ENCODE peak calls at places on chromosomes 13 and 19, in four cellular contexts. C is HepG2, P is K562, X is H1. E is an unnamed sample.

GRCh38 chr19:49294401-49294800 is 30.6 kb downstream of the SLC6A16 start:
- DNase-seq in X (no peak), C (no peak), P (no peak), E (no peak)

GRCh38 chr19:28242317-28242927 is 970.5 kb downstream of the UQCRFS1 start:
- DNase-seq in X (peak; percentile 75), P (peak; percentile 61), C (no peak), E (peak; percentile 50)

GRCh38 chr13:49366841-49367240 is 77.0 kb downstream of the CAB39L start:
- DNase-seq in P (no peak), C (no peak), X (no peak), E (no peak)

GRCh38 chr13:65932587-65933239 is 1297.4 kb downstream of the PCDH9 start:
- DNase-seq in C (no peak), X (no peak), P (no peak), E (no peak)

GRCh38 chr19:38180071-38180470 is 44.0 kb downstream of the DPF1 start:
- DNase-seq in C (no peak), P (no peak), X (no peak), E (no peak)

GRCh38 chr13:101492251-101492910 is 39.9 kb downstream of the ITGBL1 start:
- DNase-seq in C (no peak), P (no peak), X (no peak), E (no peak)

GRCh38 chr19:48703316-48703715 is 7.5 kb downstream of the FUT2 start:
- DNase-seq in P (no peak), X (no peak), C (no peak), E (no peak)

GRCh38 chr13:52084971-52085370 is 43.9 kb downstream of the NEK5 start:
- DNase-seq in P (no peak), X (no peak), C (no peak), E (no peak)

GRCh38 chr19:18846862-18847515 is 15.2 kb downstream of the UPF1 start:
- DNase-seq in P (peak; percentile 65), X (peak; percentile 86), C (peak; percentile 54), E (peak; percentile 62)

GRCh38 chr13:75635621-75636338 is at the start of gene LMO7:
- DNase-seq in P (peak; percentile 15), C (peak; percentile 48), X (peak; percentile 84), E (peak; percentile 25)

GRCh38 chr19:47707135-47707925 is 5.9 kb upstream of the EHD2 start:
- DNase-seq in C (peak; percentile 71), P (peak; percentile 89), X (peak; percentile 94), E (peak; percentile 93)

GRCh38 chr19:41415154-41415571 is 12.0 kb downstream of the B3GNT8 start:
- DNase-seq in P (no peak), X (no peak), C (no peak), E (no peak)

GRCh38 chr19:2202366-2202765 is 33.8 kb downstream of the PLEKHJ1 start:
- DNase-seq in C (no peak), X (no peak), P (no peak), E (no peak)

GRCh38 chr13:110361365-110361911 is 54.4 kb downstream of the COL4A2 start:
- DNase-seq in X (no peak), C (no peak), P (no peak), E (no peak)

GRCh38 chr13:36207672-36208071 is 6.7 kb downstream of the SOHLH2 start:
- DNase-seq in X (no peak), C (no peak), P (peak; percentile 7), E (no peak)

GRCh38 chr13:51838235-51838846 is 6.6 kb downstream of the TMEM272 start:
- DNase-seq in X (no peak), C (no peak), P (no peak), E (no peak)

GRCh38 chr19:4456566-4456842 is 1.1 kb downstream of the UBXN6 start:
- DNase-seq in P (peak; percentile 54), C (no peak), X (no peak), E (no peak)

GRCh38 chr19:9075064-9075964 is 11.5 kb upstream of the OR1M1 start:
- DNase-seq in X (peak; percentile 57), P (peak; percentile 95), C (peak; percentile 65), E (peak; percentile 95)

GRCh38 chr19:46674416-46675178 is 13.6 kb upstream of the DACT3 start:
- DNase-seq in P (no peak), X (peak; percentile 84), C (no peak), E (no peak)

GRCh38 chr19:14519860-14520407 is 1.7 kb upstream of the DNAJB1 start:
- DNase-seq in C (peak; percentile 99), X (no peak), P (no peak), E (peak; percentile 89)

GRCh38 chr13:67619346-67619745 is 389.2 kb upstream of the PCDH9 start:
- DNase-seq in C (no peak), P (no peak), X (no peak), E (no peak)

GRCh38 chr13:98710521-98710920 is 42.0 kb downstream of the SLC15A1 start:
- DNase-seq in C (no peak), X (no peak), P (no peak), E (no peak)

GRCh38 chr13:84870190-84870589 is 929.0 kb downstream of the SLITRK6 start:
- DNase-seq in X (no peak), P (no peak), C (peak; percentile 2), E (peak; percentile 7)

GRCh38 chr13:84864341-84864740 is 934.9 kb downstream of the SLITRK6 start:
- DNase-seq in X (no peak), C (no peak), P (no peak), E (no peak)

GRCh38 chr13:84867246-84867645 is 932.0 kb downstream of the SLITRK6 start:
- DNase-seq in C (peak; percentile 1), P (no peak), X (no peak), E (no peak)
- TF ChIP-seq PHF8 in C (no peak), P (no peak), X (no peak), E (no peak)

DNA sequence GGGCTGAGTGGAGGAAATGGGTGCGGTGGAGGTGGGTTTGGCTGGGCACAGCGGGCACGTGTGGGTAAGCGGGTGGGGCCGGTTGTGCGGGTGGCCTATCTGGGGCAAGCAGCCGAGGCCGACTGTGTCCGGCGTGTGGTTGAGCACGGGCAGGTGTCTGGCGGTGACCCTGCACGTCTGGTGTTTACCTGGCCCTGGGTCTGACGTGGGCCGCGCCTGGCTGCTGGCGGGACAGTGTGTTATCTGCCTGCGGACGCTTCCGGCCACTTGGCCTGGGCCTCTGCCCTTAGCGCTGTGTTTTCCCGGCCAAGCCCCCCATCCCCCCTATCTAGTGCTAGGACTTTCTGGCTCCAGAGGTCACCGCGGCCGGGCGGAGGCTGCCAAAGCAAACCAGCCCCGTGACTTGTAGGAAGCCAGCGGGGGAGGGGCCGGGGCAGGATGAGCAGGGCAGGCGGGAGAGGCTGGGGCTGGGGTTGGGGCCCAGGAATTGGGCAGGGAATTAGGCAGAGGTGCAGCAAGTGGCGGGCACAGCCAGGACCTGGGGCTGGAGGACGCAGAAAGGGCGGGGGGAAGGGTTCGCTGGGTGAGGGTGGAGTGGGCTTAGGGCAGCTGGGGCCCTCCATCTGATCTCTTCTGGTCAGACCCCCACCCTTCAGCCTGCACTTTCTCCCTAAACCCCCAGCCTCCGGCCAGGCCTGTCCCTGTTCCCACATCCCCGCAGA is 534 bp upstream of the HPN start:
- DNase-seq in X (peak; percentile 86), C (peak; percentile 96), P (peak; percentile 94), E (no peak)
- TF ChIP-seq PHF8 in X (no peak), C (peak; percentile 63), P (no peak), E (no peak)

DNA sequence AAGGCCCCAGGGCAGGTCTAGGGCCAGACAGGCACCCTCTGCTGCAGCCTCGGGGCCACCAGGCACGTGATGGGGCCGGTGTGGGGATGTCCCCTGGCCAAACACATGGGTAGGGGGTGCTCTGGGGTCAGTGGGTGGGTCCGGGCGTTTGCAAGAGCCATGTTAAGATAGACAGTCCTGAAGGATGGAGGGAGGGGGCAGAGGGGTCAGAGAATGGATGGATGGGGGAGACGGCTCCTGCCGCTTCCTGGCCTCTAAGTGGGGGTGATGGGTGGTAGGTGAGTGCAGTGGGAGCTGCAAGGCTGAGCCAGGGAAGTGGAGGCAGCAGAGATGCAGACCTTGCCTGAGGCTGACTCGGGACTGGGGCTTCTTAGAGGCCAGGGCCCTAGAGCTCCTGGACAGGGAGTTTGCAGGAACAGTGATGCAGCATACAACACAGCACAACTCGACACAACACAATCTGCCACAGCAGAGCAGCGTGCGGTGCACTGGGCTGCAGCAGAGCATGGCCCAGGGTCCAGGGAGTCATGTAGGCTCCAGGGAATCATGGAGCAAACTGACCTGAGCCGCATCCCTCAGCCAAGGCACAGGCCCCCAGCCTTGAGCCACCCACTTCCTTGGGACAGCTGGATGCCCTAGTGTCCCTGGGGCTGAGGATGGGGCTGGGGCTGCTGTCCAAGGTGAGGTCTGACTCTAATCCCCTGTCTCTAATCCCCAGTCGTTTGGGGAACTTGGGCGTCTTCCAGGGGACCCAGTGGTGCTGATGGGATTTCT is 97.5 kb downstream of the SCGB2B2 start:
- DNase-seq in X (no peak), C (no peak), P (no peak), E (no peak)
- TF ChIP-seq PHF8 in X (no peak), C (no peak), P (no peak), E (no peak)

GRCh38 chr19:40414536-40415535 is 1.7 kb upstream of the PRX start:
- DNase-seq in C (no peak), P (no peak), X (no peak), E (no peak)

GRCh38 chr19:40411125-40411842 is 1.9 kb downstream of the PRX start:
- DNase-seq in P (no peak), X (no peak), C (no peak), E (no peak)

GRCh38 chr19:40412866-40413265 is 312 bp downstream of the PRX start:
- DNase-seq in P (no peak), X (no peak), C (no peak), E (no peak)

GRCh38 chr19:40411958-40412499 is 1.1 kb downstream of the PRX start:
- DNase-seq in X (no peak), C (no peak), P (peak; percentile 55), E (no peak)

GRCh38 chr19:40413291-40413994 is at the start of gene PRX:
- DNase-seq in C (no peak), P (peak; percentile 27), X (peak; percentile 85), E (no peak)
- TF ChIP-seq PHF8 in C (no peak), P (no peak), X (no peak), E (no peak)